ENCODE peak calls at places on chromosomes 2 and 18, in six cellular contexts. H is stimulated activated CD4-positive, alpha-beta T cell treated with anti-CD3 and anti-CD28 coated beads, Interleukin-15, amount 100 ng/mL, for 24 hours; U is frontal cortex; C is upper lobe of right lung; E is IMR-90; T is heart right ventricle. K is an unnamed sample.

GRCh38 chr2:64143154-64144056 is 815 bp downstream of the PELI1 start:
- DNase-seq in T (peak; percentile 52), U (peak; percentile 30), C (peak; percentile 74), H (peak; percentile 50), E (peak; percentile 34), K (peak; percentile 39)

GRCh38 chr2:106137944-106138903 is 55.9 kb downstream of the UXS1 start:
- DNase-seq in T (no peak), H (peak; percentile 26), E (peak; percentile 48), C (no peak), U (no peak), K (no peak)

GRCh38 chr2:167759531-167759930 is 487.9 kb downstream of the STK39 start:
- DNase-seq in C (no peak), H (no peak), U (no peak), E (no peak), T (no peak), K (no peak)

GRCh38 chr18:25650201-25650941 is 298.4 kb upstream of the ZNF521 start:
- DNase-seq in C (no peak), T (no peak), H (no peak), E (peak; percentile 97), U (no peak), K (no peak)

GRCh38 chr18:74902170-74902465 is 304.4 kb downstream of the ZNF407 start:
- DNase-seq in E (no peak), H (no peak), T (no peak), U (no peak), C (no peak), K (no peak)

GRCh38 chr18:5868218-5868904 is 27.0 kb downstream of the TMEM200C start:
- DNase-seq in E (peak; percentile 88), T (peak; percentile 14), U (no peak), H (peak; percentile 44), C (no peak), K (peak; percentile 61)

GRCh38 chr18:50268022-50268747 is 1.9 kb upstream of the CFAP53 start:
- DNase-seq in H (peak; percentile 89), U (peak; percentile 74), E (peak; percentile 7), T (peak; percentile 87), C (peak; percentile 92), K (peak; percentile 94)

GRCh38 chr2:71223767-71224333 is 3.1 kb downstream of the PAIP2B start:
- DNase-seq in H (peak; percentile 6), T (peak; percentile 60), E (peak; percentile 16), C (no peak), U (peak; percentile 32), K (peak; percentile 23)

GRCh38 chr18:48982269-48982668 is 31.5 kb upstream of the SMAD7 start:
- DNase-seq in T (no peak), H (no peak), U (no peak), E (no peak), C (no peak), K (no peak)

GRCh38 chr2:234994340-234995321 is 42.8 kb downstream of the SH3BP4 start:
- DNase-seq in T (no peak), E (no peak), U (peak; percentile 41), C (no peak), H (no peak), K (no peak)

GRCh38 chr2:26668041-26668440 is 24.5 kb upstream of the KCNK3 start:
- DNase-seq in T (no peak), C (no peak), E (no peak), H (no peak), U (no peak), K (no peak)

GRCh38 chr2:116510117-116510671 is 1304.3 kb upstream of the DDX18 start:
- DNase-seq in U (no peak), C (no peak), T (no peak), E (no peak), H (no peak), K (peak; percentile 2)

GRCh38 chr2:138275881-138276280 is 225.7 kb upstream of the SPOPL start:
- DNase-seq in C (no peak), U (no peak), E (peak; percentile 79), H (no peak), T (no peak), K (no peak)